ENCODE peak calls at places on chromosome 2, in eight cellular contexts. K is IMR-90; F is sigmoid colon; S is thyroid gland; Z is adrenal gland; V is CD8-positive, alpha-beta memory T cell; J is tibial nerve; W is esophagus squamous epithelium. M is an unnamed sample.
A peak's percentile ranks its signal among the peaks of the same experiment; 100 is the strongest.

GRCh38 chr2:112580084-112580483 is 4.3 kb upstream of the CHCHD5 start:
- DNase-seq in F (no peak), J (no peak), S (no peak), K (no peak), Z (no peak), W (no peak), V (no peak), M (no peak)

GRCh38 chr2:11775384-11775783 is 29.0 kb downstream of the LPIN1 start:
- DNase-seq in W (no peak), V (no peak), S (no peak), F (no peak), J (no peak), K (peak; percentile 56), Z (no peak), M (no peak)

GRCh38 chr2:12050381-12050780 is 303.9 kb downstream of the LPIN1 start:
- DNase-seq in J (no peak), K (peak; percentile 94), V (no peak), W (no peak), F (no peak), S (no peak), Z (no peak), M (no peak)

GRCh38 chr2:96959406-96960110 is 26.8 kb downstream of the FAM178B start:
- DNase-seq in K (no peak), J (no peak), Z (no peak), V (no peak), W (no peak), F (peak; percentile 50), S (no peak), M (no peak)

GRCh38 chr2:3313845-3314375 is 63.7 kb downstream of the EIPR1 start:
- DNase-seq in F (peak; percentile 33), S (no peak), W (no peak), J (no peak), V (no peak), K (no peak), Z (no peak), M (no peak)

GRCh38 chr2:233849607-233850271 is 4.6 kb downstream of the HJURP start:
- DNase-seq in W (no peak), J (no peak), Z (no peak), S (no peak), F (no peak), K (no peak), V (no peak), M (peak; percentile 10)

GRCh38 chr2:21228041-21228895 is 104.5 kb downstream of the TDRD15 start:
- DNase-seq in F (no peak), V (no peak), W (no peak), J (no peak), K (no peak), Z (no peak), S (no peak), M (peak; percentile 9)

GRCh38 chr2:23027396-23027795 is 357.6 kb upstream of the KLHL29 start:
- DNase-seq in W (no peak), V (no peak), J (no peak), Z (no peak), S (no peak), K (no peak), F (no peak), M (no peak)

GRCh38 chr2:241774419-241775222 is 2.0 kb upstream of the GAL3ST2 start:
- DNase-seq in V (peak; percentile 40), K (peak; percentile 79), F (peak; percentile 62), S (no peak), W (no peak), J (no peak), Z (peak; percentile 75), M (peak; percentile 63)

GRCh38 chr2:62229082-62229620 is 33.2 kb downstream of the B3GNT2 start:
- DNase-seq in K (no peak), F (no peak), S (no peak), W (no peak), Z (no peak), J (no peak), V (no peak), M (no peak)

DNA sequence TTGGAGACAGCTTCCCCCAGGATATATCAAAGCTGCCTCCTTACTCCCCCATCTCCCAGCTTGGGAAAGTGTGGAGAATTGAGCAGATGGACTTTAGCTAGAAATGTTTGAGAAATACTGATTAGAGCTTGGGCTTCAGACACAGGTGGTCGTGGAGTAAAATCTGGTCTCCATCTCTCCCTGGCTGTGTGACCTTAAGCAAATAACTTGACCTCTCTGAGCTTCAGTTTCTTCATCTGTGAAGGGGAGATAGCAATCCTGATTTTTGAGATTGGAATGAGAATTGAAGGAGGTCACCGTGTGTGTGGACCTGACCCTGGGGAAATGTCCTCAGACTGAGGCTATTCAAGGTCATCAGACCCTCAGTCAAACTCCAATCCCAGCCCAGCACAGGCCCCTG is 3.6 kb downstream of the GNLY start:
- DNase-seq in V (no peak), F (no peak), J (no peak), W (no peak), Z (no peak), S (no peak), K (no peak), M (no peak)
- H3K4me3 ChIP-seq in V (no peak overlapping the region), F (no peak overlapping the region), J (no peak overlapping the region), W (no peak overlapping the region), Z (no peak overlapping the region), S (no peak overlapping the region), K (no peak overlapping the region), M (no peak overlapping the region)

GRCh38 chr2:68779595-68779994 is 45.0 kb downstream of the ARHGAP25 start:
- DNase-seq in K (no peak), V (no peak), Z (no peak), S (no peak), F (no peak), W (no peak), J (no peak), M (no peak)

GRCh38 chr2:68784849-68785248 is 50.2 kb downstream of the ARHGAP25 start:
- DNase-seq in Z (no peak), F (no peak), V (no peak), W (no peak), K (no peak), J (no peak), S (no peak), M (no peak)

GRCh38 chr2:68789603-68790002 is 55.0 kb downstream of the ARHGAP25 start:
- DNase-seq in K (no peak), V (no peak), W (peak; percentile 12), J (no peak), S (no peak), F (no peak), Z (no peak), M (no peak)

DNA sequence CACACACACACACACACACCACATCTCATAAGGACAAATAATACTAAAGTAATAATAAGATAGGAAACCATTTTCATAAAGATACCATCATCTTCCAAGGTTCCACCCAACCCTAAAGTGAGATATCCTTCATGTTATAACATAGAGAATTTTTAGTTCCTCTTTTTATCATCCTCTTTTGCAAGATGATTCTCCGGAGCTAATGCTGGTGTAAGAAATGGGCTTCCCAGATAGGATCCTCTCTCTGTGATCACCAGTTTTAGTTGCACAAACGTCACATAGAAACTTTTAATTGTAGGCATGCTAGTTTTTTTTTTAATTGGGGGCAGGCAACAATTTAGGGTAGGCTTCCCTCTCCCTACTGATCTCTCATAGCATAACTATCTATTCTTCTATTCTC is 49.6 kb downstream of the ARHGAP25 start:
- DNase-seq in K (no peak), J (no peak), Z (no peak), V (no peak), F (no peak), S (no peak), W (no peak), M (no peak)
- H3K4me1 ChIP-seq in K (no peaks in the 10 kb centered on the region), J (peaks cover 6% of the 10 kb centered on the region), Z (no peaks in the 10 kb centered on the region), V (peaks cover 81% of the 10 kb centered on the region), F (no peaks in the 10 kb centered on the region), S (no peaks in the 10 kb centered on the region), W (no peaks in the 10 kb centered on the region), M (no peaks in the 10 kb centered on the region)

GRCh38 chr2:222613715-222614331 is 42.1 kb downstream of the FARSB start:
- DNase-seq in F (no peak), S (peak; percentile 11), V (no peak), J (no peak), Z (peak; percentile 18), W (no peak), K (peak; percentile 66), M (peak; percentile 47)

GRCh38 chr2:222611684-222612083 is 44.2 kb downstream of the FARSB start:
- DNase-seq in Z (no peak), F (no peak), W (no peak), S (no peak), V (no peak), J (no peak), K (no peak), M (no peak)

GRCh38 chr2:222610746-222611145 is 45.1 kb downstream of the FARSB start:
- DNase-seq in K (peak; percentile 12), Z (no peak), V (no peak), J (no peak), W (no peak), F (no peak), S (peak; percentile 6), M (peak; percentile 36)

GRCh38 chr2:222609391-222609790 is 46.5 kb downstream of the FARSB start:
- DNase-seq in Z (no peak), K (peak; percentile 3), F (no peak), V (no peak), J (no peak), W (no peak), S (no peak), M (no peak)

DNA sequence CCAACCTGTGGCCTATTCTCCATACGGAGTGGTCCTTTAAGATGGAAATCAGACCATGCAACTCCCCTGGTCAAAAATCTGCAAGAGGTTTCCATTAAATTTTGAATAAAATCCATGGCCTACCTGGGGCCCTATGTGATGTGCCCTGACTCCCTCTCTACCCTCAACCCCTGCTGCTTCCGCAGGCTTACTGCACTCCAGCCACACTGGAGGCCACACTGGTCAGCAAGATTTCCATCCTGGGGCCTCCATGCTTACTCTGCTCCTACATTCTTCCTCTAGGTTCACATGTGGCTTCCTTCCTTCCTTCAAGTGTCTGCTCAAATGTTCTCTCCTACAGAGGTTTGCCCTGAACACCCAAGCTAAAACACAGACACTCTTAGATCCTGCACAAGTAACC is 40.6 kb downstream of the FARSB start:
- DNase-seq in Z (no peak), K (no peak), F (no peak), J (no peak), V (no peak), W (no peak), S (no peak), M (no peak)
- H3K36me3 ChIP-seq in Z (peaks cover 40% of the 10 kb centered on the region), K (peaks cover 11% of the 10 kb centered on the region), F (no peaks in the 10 kb centered on the region), J (no peaks in the 10 kb centered on the region), V (peaks cover 16% of the 10 kb centered on the region), W (peaks cover 93% of the 10 kb centered on the region), S (peaks cover 13% of the 10 kb centered on the region), M (peaks cover 59% of the 10 kb centered on the region)

GRCh38 chr2:109348190-109348589 is 219.2 kb downstream of the SH3RF3 start:
- DNase-seq in W (no peak), V (no peak), Z (no peak), S (no peak), J (no peak), F (no peak), K (no peak), M (no peak)

GRCh38 chr2:109350526-109350925 is 221.5 kb downstream of the SH3RF3 start:
- DNase-seq in S (no peak), W (no peak), K (no peak), J (no peak), F (no peak), V (no peak), Z (no peak), M (no peak)

GRCh38 chr2:109349555-109350430 is 220.8 kb downstream of the SH3RF3 start:
- DNase-seq in J (no peak), W (no peak), K (no peak), Z (no peak), F (no peak), S (no peak), V (no peak), M (peak; percentile 21)

GRCh38 chr2:109347626-109348025 is 218.6 kb downstream of the SH3RF3 start:
- DNase-seq in F (no peak), K (no peak), Z (no peak), J (no peak), S (no peak), V (no peak), W (no peak), M (no peak)

GRCh38 chr2:109348645-109349554 is 219.9 kb downstream of the SH3RF3 start:
- DNase-seq in S (no peak), W (no peak), Z (no peak), K (no peak), V (peak; percentile 67), J (no peak), F (no peak), M (no peak)
- H3K4me3 ChIP-seq in S (no peak overlapping the region), W (no peak overlapping the region), Z (no peak overlapping the region), K (no peak overlapping the region), V (peak overlapping the region; percentile 11), J (no peak overlapping the region), F (no peak overlapping the region), M (no peak overlapping the region)

M was measured in SJCRH30.